ENCODE peak calls at places on chromosomes 1 and 21, in four cellular contexts. X is K562; K is heart left ventricle; U is CD8-positive, alpha-beta T cell. F is an unnamed sample.

GRCh38 chr21:29829514-29830255 is 110.1 kb downstream of the GRIK1 start:
- DNase-seq in K (no peak), U (no peak), X (no peak), F (no peak)

GRCh38 chr1:78491311-78492071 is 717 bp downstream of the PTGFR start:
- DNase-seq in X (no peak), K (peak), U (no peak), F (no peak)

GRCh38 chr1:92752719-92753118 is 32.2 kb downstream of the EVI5 start:
- DNase-seq in U (no peak), X (no peak), K (no peak), F (no peak)

GRCh38 chr1:55311979-55312378 is 96.8 kb upstream of the USP24 start:
- DNase-seq in K (no peak), U (no peak), X (no peak), F (no peak)

GRCh38 chr1:54976747-54977146 is 3.7 kb upstream of the TMEM61 start:
- DNase-seq in X (no peak), U (no peak), K (no peak), F (no peak)

GRCh38 chr1:39738622-39739366 is at the start of gene PPIE:
- DNase-seq in X (peak), K (peak), U (peak), F (peak)

GRCh38 chr1:170935231-170935630 is at the start of gene MROH9:
- DNase-seq in X (no peak), U (no peak), K (no peak), F (no peak)

GRCh38 chr21:30463713-30464112 is 16.5 kb downstream of the KRTAP19-1 start:
- DNase-seq in U (no peak), X (no peak), K (no peak), F (no peak)

GRCh38 chr1:70204139-70204538 is 1.2 kb downstream of the LRRC40 start:
- DNase-seq in X (no peak), U (no peak), K (no peak), F (no peak)

GRCh38 chr1:70204578-70204977 is 801 bp downstream of the LRRC40 start:
- DNase-seq in U (no peak), K (no peak), X (no peak), F (no peak)

GRCh38 chr1:70207492-70207891 is 2.1 kb upstream of the LRRC40 start:
- DNase-seq in X (no peak), K (no peak), U (no peak), F (no peak)

GRCh38 chr1:70205076-70205436 is 323 bp downstream of the LRRC40 start:
- DNase-seq in X (no peak), U (peak), K (no peak), F (no peak)

DNA sequence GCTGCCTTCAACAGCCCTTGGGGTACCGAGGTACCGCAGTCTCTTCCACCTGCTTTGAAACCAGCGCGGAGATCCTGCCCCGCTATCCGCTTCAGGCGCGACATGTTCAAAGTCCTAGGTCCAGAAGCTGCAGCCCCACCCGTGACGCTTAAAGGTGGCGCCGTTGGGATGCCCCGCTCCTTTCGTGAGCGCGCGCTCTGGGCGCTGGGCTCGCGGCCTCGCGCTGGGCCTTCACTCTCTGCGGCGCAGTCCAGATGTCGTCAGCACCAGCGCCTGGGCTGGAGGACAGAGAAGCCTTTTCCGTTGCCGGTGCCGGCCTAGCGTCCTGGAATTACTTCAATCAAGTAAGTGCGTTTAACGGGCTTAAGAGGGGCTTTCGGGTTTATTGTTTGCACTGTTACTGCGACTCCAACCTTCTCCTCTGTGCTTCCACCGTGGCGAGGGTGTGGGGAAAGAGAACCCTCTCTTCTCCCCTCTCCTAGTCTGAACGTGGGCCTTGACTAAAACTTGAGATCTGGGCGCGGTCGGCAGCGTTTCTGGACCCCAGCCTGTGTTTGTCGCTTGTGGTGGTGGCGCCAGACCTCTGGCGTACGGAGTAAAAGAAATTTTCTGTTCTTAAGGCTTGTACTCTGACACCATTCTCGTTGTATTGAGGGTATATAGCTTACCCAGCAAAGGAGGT is at the start of gene LRRC40:
- DNase-seq in U (peak), X (peak), K (peak), F (peak)
- TF ChIP-seq CTCF in U (no peak), X (no peak), K (no peak), F (no peak)

GRCh38 chr1:15771836-15772516 is 13.4 kb downstream of the FBLIM1 start:
- DNase-seq in U (no peak), K (no peak), X (no peak), F (no peak)
- TF ChIP-seq CTCF in U (no peak), K (no peak), X (no peak), F (no peak)

DNA sequence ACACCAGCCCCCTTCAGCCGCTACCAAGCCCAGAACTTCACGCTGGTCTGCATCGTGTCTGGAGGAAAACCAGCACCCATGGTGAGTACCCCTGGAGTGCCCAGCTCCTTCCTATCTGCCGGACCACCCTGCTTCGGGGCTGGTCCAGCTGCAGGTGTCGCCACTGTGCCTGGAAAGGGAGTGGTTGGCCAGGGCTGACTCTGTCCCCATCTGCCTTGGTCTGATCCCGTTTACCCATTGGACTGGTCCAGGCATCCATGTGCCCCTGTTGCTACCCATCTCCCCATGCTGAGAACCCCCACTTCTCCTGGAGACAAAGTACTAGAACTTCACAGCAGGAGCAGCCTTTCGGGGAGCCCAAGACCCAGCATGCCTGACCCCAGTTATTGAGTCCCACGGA is 118.6 kb upstream of the KLHDC7A start:
- DNase-seq in U (no peak), K (no peak), X (no peak), F (no peak)
- TF ChIP-seq CTCF in U (no peak), K (no peak), X (peak), F (no peak)

GRCh38 chr1:66606359-66607142 is 72.6 kb downstream of the SGIP1 start:
- DNase-seq in X (no peak), K (no peak), U (no peak), F (peak)

GRCh38 chr1:66605419-66605997 is 71.6 kb downstream of the SGIP1 start:
- DNase-seq in X (no peak), K (no peak), U (no peak), F (no peak)

GRCh38 chr1:66613187-66613586 is 79.2 kb downstream of the SGIP1 start:
- DNase-seq in K (no peak), X (no peak), U (no peak), F (no peak)

DNA sequence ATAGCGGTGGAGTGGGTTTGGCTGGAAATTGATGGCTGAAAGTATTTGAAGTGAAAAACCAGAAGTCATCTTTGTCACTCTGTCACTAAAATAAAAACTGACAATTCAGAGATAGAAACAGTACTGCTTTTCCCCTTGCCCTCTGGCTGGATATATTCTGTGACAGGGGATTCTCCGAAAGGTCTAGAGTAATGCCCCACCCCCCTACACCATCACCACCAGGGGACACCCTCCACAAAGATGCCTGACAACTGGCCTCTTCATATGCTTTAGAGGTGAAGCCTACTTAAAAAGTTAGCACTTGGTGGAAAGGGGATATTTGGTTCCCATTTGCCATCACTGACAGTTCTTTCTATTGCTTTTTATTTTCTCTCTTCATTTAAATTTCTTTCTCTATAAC is 73.5 kb downstream of the SGIP1 start:
- DNase-seq in X (peak), K (no peak), U (no peak), F (no peak)
- TF ChIP-seq CTCF in X (peak), K (no peak), U (no peak), F (no peak)

DNA sequence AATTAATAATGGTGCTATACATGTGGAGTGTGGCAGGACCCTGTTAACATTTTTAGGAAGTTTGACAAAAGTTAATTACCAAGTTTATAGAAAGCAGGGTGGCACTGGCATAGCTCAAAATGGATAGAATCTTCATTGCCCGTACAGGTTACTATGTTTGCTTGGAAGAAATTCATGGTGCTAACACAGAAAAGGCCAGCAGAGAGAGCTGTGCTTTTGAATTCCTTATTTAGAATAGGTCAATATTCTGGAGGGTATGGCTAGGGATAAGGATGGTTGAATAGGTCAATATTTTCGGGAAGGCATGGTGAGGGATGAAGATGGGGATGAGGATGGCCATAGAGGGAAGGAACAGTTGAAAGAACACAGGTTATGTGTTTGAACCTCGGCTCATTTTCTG is 345.1 kb downstream of the LMO4 start:
- DNase-seq in K (no peak), U (no peak), X (no peak), F (no peak)
- TF ChIP-seq CTCF in K (no peak), U (no peak), X (no peak), F (peak)

DNA sequence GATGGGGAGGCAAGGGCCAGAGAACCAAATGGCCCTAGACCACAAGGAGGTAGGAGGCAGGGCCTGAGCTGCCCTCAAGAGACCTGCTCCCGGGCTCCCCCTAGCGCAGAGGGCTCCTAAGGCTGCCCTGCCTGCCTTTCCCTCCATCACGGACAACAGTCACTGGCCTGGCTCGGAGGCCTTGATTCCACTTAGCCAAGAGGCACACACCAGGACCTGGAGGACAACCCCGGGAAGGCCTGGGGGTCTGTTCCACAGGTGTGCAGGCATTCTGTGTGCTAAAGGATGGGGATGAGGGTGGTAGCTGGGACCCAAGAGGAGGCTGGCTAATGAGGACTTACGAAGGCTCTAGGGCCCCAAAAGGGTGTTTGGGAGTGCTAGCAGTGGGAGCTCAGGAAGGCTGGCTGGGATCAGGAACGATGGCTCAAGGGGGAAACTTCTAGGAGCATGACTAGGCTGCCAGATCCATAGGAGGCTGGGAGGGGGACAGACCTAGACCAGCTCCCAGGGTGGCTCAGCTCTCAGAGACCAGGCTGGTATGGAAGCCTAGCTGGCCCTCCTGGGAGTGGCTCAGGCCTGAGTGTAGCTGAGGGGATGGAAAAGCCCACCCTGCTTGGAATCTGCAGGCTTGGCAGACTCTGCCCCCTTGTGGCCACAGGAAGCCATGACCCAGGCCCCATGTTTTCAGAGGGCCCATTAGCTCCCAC is 831 bp downstream of the ARTN start:
- DNase-seq in X (peak), U (peak), K (peak), F (peak)
- TF ChIP-seq CTCF in X (peak), U (peak), K (peak), F (peak)

GRCh38 chr1:94120983-94121382 is at the start of gene ABCA4:
- DNase-seq in K (no peak), X (no peak), U (no peak), F (peak)

GRCh38 chr1:94121411-94121821 is 468 bp upstream of the ABCA4 start:
- DNase-seq in K (no peak), U (no peak), X (no peak), F (no peak)

GRCh38 chr1:94119306-94119705 is 1.6 kb downstream of the ABCA4 start:
- DNase-seq in K (no peak), U (no peak), X (no peak), F (no peak)

GRCh38 chr1:94119796-94120590 is 955 bp downstream of the ABCA4 start:
- DNase-seq in U (no peak), K (no peak), X (no peak), F (no peak)

DNA sequence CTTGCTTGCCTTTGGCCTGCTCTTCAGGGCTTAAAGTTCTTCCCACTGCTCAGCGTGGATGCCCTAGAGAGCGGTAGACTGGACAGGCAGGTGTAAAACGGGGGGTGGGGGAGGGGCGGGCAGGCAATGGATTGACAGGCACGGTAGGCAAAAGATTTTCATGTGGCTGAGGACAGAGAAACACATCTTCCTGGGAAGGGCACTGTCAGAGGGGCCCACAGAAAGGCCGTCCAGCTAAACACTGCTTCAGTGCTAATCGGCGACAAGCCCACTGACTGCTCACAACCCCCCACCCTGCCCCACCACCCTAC is 402 bp downstream of the ABCA4 start:
- DNase-seq in U (no peak), K (no peak), X (no peak), F (no peak)
- TF ChIP-seq CTCF in U (no peak), K (no peak), X (no peak), F (no peak)

DNA sequence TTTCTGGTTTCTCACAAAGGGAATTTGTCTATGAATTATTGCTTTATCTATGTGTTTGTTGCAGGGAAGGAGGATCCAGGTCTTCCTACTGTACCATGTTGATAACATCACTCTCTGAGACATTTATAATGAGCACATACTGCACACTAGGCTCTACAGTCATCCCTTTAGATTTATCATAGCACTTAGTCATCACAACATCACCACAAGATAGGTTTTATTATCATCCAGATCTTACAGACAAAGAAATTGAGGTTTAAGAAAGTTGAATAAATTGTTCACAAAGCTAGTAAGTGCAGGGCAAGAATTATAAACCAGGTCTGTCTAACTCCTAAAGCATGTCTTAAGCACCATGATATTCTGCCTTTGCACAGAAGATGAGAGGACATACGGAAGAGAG is 121.1 kb upstream of the ST6GALNAC5 start:
- DNase-seq in K (no peak), U (no peak), X (no peak), F (no peak)
- TF ChIP-seq CTCF in K (no peak), U (no peak), X (no peak), F (no peak)